ENCODE peak calls at places on chromosomes 16 and 17, in six cellular contexts. One of them, this sample, is unnamed.

GRCh38 chr17:40345161-40346034 is 19.1 kb downstream of the GJD3 start:
- DNase-seq in body of pancreas: peak; percentile 86
- DNase-seq in GM12878: no peak
- DNase-seq in transverse colon: peak; percentile 91
- DNase-seq in gastrocnemius medialis: peak; percentile 46
- DNase-seq in A549: peak; percentile 85
- DNase-seq in this sample: peak; percentile 86

GRCh38 chr17:80252871-80253270 is 7.8 kb upstream of the RNF213 start:
- DNase-seq in transverse colon: peak; percentile 84
- DNase-seq in body of pancreas: peak; percentile 79
- DNase-seq in gastrocnemius medialis: peak; percentile 46
- DNase-seq in A549: peak; percentile 93
- DNase-seq in GM12878: no peak
- DNase-seq in this sample: peak; percentile 72

GRCh38 chr16:70661534-70661917 is 15.2 kb downstream of the IL34 start:
- DNase-seq in A549: no peak
- DNase-seq in body of pancreas: no peak
- DNase-seq in GM12878: no peak
- DNase-seq in gastrocnemius medialis: no peak
- DNase-seq in transverse colon: no peak
- DNase-seq in this sample: no peak

GRCh38 chr17:48335858-48336500 is 94.0 kb downstream of the SKAP1 start:
- DNase-seq in transverse colon: no peak
- DNase-seq in gastrocnemius medialis: no peak
- DNase-seq in body of pancreas: no peak
- DNase-seq in A549: peak; percentile 35
- DNase-seq in GM12878: peak; percentile 37
- DNase-seq in this sample: no peak

GRCh38 chr17:299546-299945 is 53.1 kb downstream of the RPH3AL start:
- DNase-seq in gastrocnemius medialis: no peak
- DNase-seq in GM12878: no peak
- DNase-seq in body of pancreas: peak; percentile 22
- DNase-seq in A549: no peak
- DNase-seq in transverse colon: no peak
- DNase-seq in this sample: no peak

GRCh38 chr16:68737730-68738590 is 868 bp downstream of the CDH1 start:
- DNase-seq in transverse colon: peak; percentile 86
- DNase-seq in body of pancreas: peak; percentile 90
- DNase-seq in gastrocnemius medialis: no peak
- DNase-seq in A549: peak; percentile 73
- DNase-seq in GM12878: no peak
- DNase-seq in this sample: peak; percentile 83

GRCh38 chr16:372584-372983 is 2.2 kb upstream of the MRPL28 start:
- DNase-seq in transverse colon: no peak
- DNase-seq in A549: no peak
- DNase-seq in GM12878: no peak
- DNase-seq in body of pancreas: no peak
- DNase-seq in gastrocnemius medialis: no peak
- DNase-seq in this sample: no peak

GRCh38 chr17:38636054-38636453 is 30.3 kb upstream of the SRCIN1 start:
- DNase-seq in GM12878: no peak
- DNase-seq in gastrocnemius medialis: no peak
- DNase-seq in A549: no peak
- DNase-seq in body of pancreas: no peak
- DNase-seq in transverse colon: no peak
- DNase-seq in this sample: no peak

GRCh38 chr17:72978593-72979218 is 113.8 kb downstream of the SLC39A11 start:
- DNase-seq in body of pancreas: no peak
- DNase-seq in gastrocnemius medialis: no peak
- DNase-seq in A549: no peak
- DNase-seq in GM12878: no peak
- DNase-seq in transverse colon: no peak
- DNase-seq in this sample: no peak

GRCh38 chr17:6608321-6608720 is 32.2 kb downstream of the KIAA0753 start:
- DNase-seq in GM12878: no peak
- DNase-seq in A549: peak; percentile 51
- DNase-seq in gastrocnemius medialis: no peak
- DNase-seq in body of pancreas: no peak
- DNase-seq in transverse colon: no peak
- DNase-seq in this sample: no peak
- H3K27ac ChIP-seq in GM12878: no peak overlapping the region
- H3K27ac ChIP-seq in A549: no peak overlapping the region
- H3K27ac ChIP-seq in gastrocnemius medialis: no peak overlapping the region
- H3K27ac ChIP-seq in body of pancreas: no peak overlapping the region
- H3K27ac ChIP-seq in transverse colon: no peak overlapping the region
- H3K27ac ChIP-seq in this sample: no peak overlapping the region

GRCh38 chr17:77392376-77393273 is 251.9 kb downstream of the SEC14L1 start:
- DNase-seq in transverse colon: peak; percentile 68
- DNase-seq in body of pancreas: peak; percentile 64
- DNase-seq in gastrocnemius medialis: peak; percentile 49
- DNase-seq in A549: peak; percentile 73
- DNase-seq in GM12878: no peak
- DNase-seq in this sample: peak; percentile 60
- TF ChIP-seq POLR2A in transverse colon: no peak
- TF ChIP-seq POLR2A in body of pancreas: no peak
- TF ChIP-seq POLR2A in gastrocnemius medialis: no peak
- TF ChIP-seq POLR2A in A549: no peak
- TF ChIP-seq POLR2A in GM12878: no peak
- TF ChIP-seq POLR2A in this sample: no peak

GRCh38 chr17:82616021-82616703 is 32.1 kb downstream of the WDR45B start:
- DNase-seq in GM12878: no peak
- DNase-seq in body of pancreas: no peak
- DNase-seq in transverse colon: no peak
- DNase-seq in A549: no peak
- DNase-seq in gastrocnemius medialis: no peak
- DNase-seq in this sample: no peak

GRCh38 chr17:82619211-82619610 is 29.0 kb downstream of the WDR45B start:
- DNase-seq in A549: no peak
- DNase-seq in transverse colon: no peak
- DNase-seq in gastrocnemius medialis: no peak
- DNase-seq in GM12878: no peak
- DNase-seq in body of pancreas: no peak
- DNase-seq in this sample: no peak

GRCh38 chr17:82614095-82614631 is 34.1 kb downstream of the WDR45B start:
- DNase-seq in A549: no peak
- DNase-seq in body of pancreas: no peak
- DNase-seq in GM12878: no peak
- DNase-seq in gastrocnemius medialis: no peak
- DNase-seq in transverse colon: no peak
- DNase-seq in this sample: no peak

GRCh38 chr17:82613283-82614094 is 34.8 kb downstream of the WDR45B start:
- DNase-seq in gastrocnemius medialis: no peak
- DNase-seq in A549: no peak
- DNase-seq in body of pancreas: no peak
- DNase-seq in transverse colon: no peak
- DNase-seq in GM12878: no peak
- DNase-seq in this sample: peak; percentile 78

DNA sequence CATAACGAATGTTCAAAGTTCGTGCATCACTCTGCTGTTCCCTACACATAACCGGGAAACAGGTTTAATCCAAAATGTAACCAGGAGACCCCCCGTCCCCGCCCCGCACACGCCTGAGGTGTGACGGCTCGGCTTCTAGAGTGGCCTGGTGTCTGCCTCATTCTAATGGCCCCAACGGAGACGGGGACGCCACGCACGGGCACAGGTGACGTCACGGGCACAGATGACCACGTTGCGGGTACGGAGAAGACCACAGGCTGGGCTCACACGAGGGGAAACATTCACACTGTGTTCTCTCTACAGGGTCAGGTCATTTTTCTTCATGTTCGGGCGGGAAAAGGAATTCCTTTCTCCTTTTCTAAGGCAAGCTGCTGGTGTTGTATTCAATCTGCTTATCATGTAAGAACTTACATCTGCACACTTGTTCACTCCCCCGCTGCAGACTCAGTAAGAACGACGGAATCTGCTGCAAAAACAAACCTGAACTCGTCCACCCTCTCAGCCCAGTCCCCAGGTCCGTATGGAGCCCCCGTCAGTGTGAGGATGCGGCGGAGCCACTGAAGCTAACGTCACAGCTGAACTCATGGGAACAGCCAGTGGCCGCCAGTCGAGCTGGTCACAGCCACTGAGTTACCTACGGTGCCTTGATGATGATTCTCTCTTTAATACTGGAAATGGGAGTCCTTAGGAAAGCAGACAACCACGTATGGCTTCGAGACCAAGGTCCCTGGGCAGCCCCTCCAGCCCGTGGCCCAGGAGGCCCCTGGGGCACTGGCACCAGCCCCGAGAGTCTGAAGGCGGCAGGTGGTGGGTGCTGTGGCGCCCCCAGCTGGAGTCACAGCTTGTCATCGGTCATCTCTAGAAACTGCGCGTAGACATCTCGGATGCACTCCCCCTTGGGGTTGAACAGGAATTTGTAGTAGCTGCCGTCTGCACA is 32.9 kb downstream of the WDR45B start:
- DNase-seq in GM12878: no peak
- DNase-seq in A549: no peak
- DNase-seq in body of pancreas: no peak
- DNase-seq in gastrocnemius medialis: no peak
- DNase-seq in transverse colon: no peak
- DNase-seq in this sample: no peak
- TF ChIP-seq CTCF in GM12878: no peak
- TF ChIP-seq CTCF in A549: no peak
- TF ChIP-seq CTCF in body of pancreas: no peak
- TF ChIP-seq CTCF in gastrocnemius medialis: no peak
- TF ChIP-seq CTCF in transverse colon: no peak
- TF ChIP-seq CTCF in this sample: no peak

DNA sequence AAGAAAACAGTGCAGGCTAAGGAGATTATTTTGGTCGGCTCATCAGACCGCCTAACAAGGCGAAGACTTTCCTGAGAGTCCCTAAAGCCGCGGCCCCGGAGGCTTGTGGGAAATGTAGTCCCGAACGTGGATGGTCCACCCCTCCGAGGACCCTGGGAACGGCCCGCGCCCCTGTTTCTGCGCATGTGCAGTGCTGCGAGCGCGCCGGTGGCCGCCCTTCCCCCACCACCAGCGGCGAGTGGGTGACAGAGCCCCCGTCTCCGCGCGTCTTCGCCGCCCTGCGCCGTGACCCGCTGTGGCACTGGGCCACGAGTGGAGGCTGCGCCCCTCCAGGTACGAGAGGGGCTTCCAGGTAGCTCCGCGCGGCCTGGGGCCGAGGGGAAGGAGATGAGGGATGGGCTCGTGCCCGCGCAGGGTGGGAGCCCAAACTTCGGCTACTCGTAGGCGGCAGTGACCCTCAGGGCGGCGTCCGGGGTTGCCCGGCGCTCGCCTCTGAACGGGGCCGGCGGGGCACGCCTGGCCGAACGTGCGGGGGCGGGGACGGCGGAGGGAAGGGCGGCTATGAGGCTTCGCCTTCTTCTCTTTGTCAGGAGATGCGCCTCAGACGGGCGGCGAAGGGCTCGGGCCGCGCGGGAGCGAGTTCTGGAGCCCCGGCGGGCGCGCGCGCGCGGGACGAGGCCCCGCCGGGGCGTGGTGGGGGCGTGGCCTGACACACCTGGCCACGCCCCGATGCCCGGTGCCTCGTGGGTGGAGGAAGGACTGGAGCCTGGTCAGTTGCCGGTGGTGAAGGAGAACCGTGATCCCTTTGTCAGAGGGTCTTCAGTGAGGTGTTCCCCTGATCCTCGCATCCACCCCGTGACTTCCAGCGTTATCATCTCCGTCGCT is at the start of gene ZFP1:
- DNase-seq in GM12878: peak; percentile 56
- DNase-seq in gastrocnemius medialis: peak; percentile 95
- DNase-seq in A549: peak; percentile 93
- DNase-seq in transverse colon: peak; percentile 96
- DNase-seq in body of pancreas: peak; percentile 96
- DNase-seq in this sample: peak; percentile 96
- H3K27ac ChIP-seq in GM12878: peak within 1 kb of the TSS; percentile 91
- H3K27ac ChIP-seq in gastrocnemius medialis: peak within 1 kb of the TSS; percentile 98
- H3K27ac ChIP-seq in A549: peak within 1 kb of the TSS; percentile 94
- H3K27ac ChIP-seq in transverse colon: peak within 1 kb of the TSS; percentile 100
- H3K27ac ChIP-seq in body of pancreas: peak within 1 kb of the TSS; percentile 96
- H3K27ac ChIP-seq in this sample: peak within 1 kb of the TSS; percentile 90